ENCODE peak calls at places on chromosomes 3 and 15, in six cellular contexts. One of them, this sample, is unnamed.

GRCh38 chr3:53243165-53243564 is 12.7 kb downstream of the TKT start:
- DNase-seq in NCI-H524 treated with DMSO at 0.1 percent for 48 hours: no peak
- DNase-seq in breast epithelium: no peak
- DNase-seq in lower lobe of right lung: peak; percentile 65
- DNase-seq in endothelial cell: peak; percentile 21
- DNase-seq in AG09309: no peak
- DNase-seq in this sample: peak; percentile 40

GRCh38 chr3:47108546-47108945 is 55.4 kb downstream of the SETD2 start:
- DNase-seq in NCI-H524 treated with DMSO at 0.1 percent for 48 hours: no peak
- DNase-seq in breast epithelium: no peak
- DNase-seq in lower lobe of right lung: no peak
- DNase-seq in endothelial cell: no peak
- DNase-seq in AG09309: no peak
- DNase-seq in this sample: no peak

GRCh38 chr3:149572796-149573414 is 84.9 kb downstream of the WWTR1 start:
- DNase-seq in NCI-H524 treated with DMSO at 0.1 percent for 48 hours: no peak
- DNase-seq in breast epithelium: no peak
- DNase-seq in lower lobe of right lung: no peak
- DNase-seq in endothelial cell: no peak
- DNase-seq in AG09309: no peak
- DNase-seq in this sample: no peak

GRCh38 chr15:57792729-57793449 is 86.4 kb downstream of the POLR2M start:
- DNase-seq in NCI-H524 treated with DMSO at 0.1 percent for 48 hours: peak; percentile 80
- DNase-seq in breast epithelium: no peak
- DNase-seq in lower lobe of right lung: no peak
- DNase-seq in endothelial cell: no peak
- DNase-seq in AG09309: no peak
- DNase-seq in this sample: no peak

GRCh38 chr15:83871808-83872559 is 218.1 kb downstream of the ADAMTSL3 start:
- DNase-seq in NCI-H524 treated with DMSO at 0.1 percent for 48 hours: no peak
- DNase-seq in breast epithelium: no peak
- DNase-seq in lower lobe of right lung: no peak
- DNase-seq in endothelial cell: no peak
- DNase-seq in AG09309: peak; percentile 14
- DNase-seq in this sample: no peak

GRCh38 chr3:46714728-46715506 is 2.8 kb downstream of the PRSS50 start:
- DNase-seq in NCI-H524 treated with DMSO at 0.1 percent for 48 hours: no peak
- DNase-seq in breast epithelium: no peak
- DNase-seq in lower lobe of right lung: no peak
- DNase-seq in endothelial cell: no peak
- DNase-seq in AG09309: no peak
- DNase-seq in this sample: no peak

GRCh38 chr3:120418866-120419490 is 31.8 kb downstream of the FSTL1 start:
- DNase-seq in NCI-H524 treated with DMSO at 0.1 percent for 48 hours: peak; percentile 70
- DNase-seq in breast epithelium: peak; percentile 53
- DNase-seq in lower lobe of right lung: peak; percentile 57
- DNase-seq in endothelial cell: peak; percentile 38
- DNase-seq in AG09309: no peak
- DNase-seq in this sample: peak; percentile 54

GRCh38 chr15:72304596-72304995 is 15.4 kb downstream of the CELF6 start:
- DNase-seq in NCI-H524 treated with DMSO at 0.1 percent for 48 hours: no peak
- DNase-seq in breast epithelium: no peak
- DNase-seq in lower lobe of right lung: no peak
- DNase-seq in endothelial cell: no peak
- DNase-seq in AG09309: no peak
- DNase-seq in this sample: no peak

GRCh38 chr3:44264146-44264545 is 22.5 kb downstream of the TOPAZ1 start:
- DNase-seq in NCI-H524 treated with DMSO at 0.1 percent for 48 hours: no peak
- DNase-seq in breast epithelium: no peak
- DNase-seq in lower lobe of right lung: no peak
- DNase-seq in endothelial cell: no peak
- DNase-seq in AG09309: no peak
- DNase-seq in this sample: no peak

GRCh38 chr3:127264292-127264691 is 23.6 kb downstream of the PRR20G start:
- DNase-seq in NCI-H524 treated with DMSO at 0.1 percent for 48 hours: no peak
- DNase-seq in breast epithelium: no peak
- DNase-seq in lower lobe of right lung: no peak
- DNase-seq in endothelial cell: no peak
- DNase-seq in AG09309: no peak
- DNase-seq in this sample: no peak

GRCh38 chr15:75044258-75044878 is 21.0 kb downstream of the PPCDC start:
- DNase-seq in NCI-H524 treated with DMSO at 0.1 percent for 48 hours: no peak
- DNase-seq in breast epithelium: no peak
- DNase-seq in lower lobe of right lung: no peak
- DNase-seq in endothelial cell: no peak
- DNase-seq in AG09309: no peak
- DNase-seq in this sample: no peak

GRCh38 chr3:156723182-156723619 is 48.8 kb downstream of the TIPARP start:
- DNase-seq in NCI-H524 treated with DMSO at 0.1 percent for 48 hours: no peak
- DNase-seq in breast epithelium: no peak
- DNase-seq in lower lobe of right lung: no peak
- DNase-seq in endothelial cell: no peak
- DNase-seq in AG09309: no peak
- DNase-seq in this sample: no peak

GRCh38 chr3:66336358-66336766 is 115.6 kb downstream of the SLC25A26 start:
- DNase-seq in NCI-H524 treated with DMSO at 0.1 percent for 48 hours: no peak
- DNase-seq in breast epithelium: no peak
- DNase-seq in lower lobe of right lung: no peak
- DNase-seq in endothelial cell: no peak
- DNase-seq in AG09309: peak; percentile 33
- DNase-seq in this sample: no peak

This sample was measured in BE2C.